ENCODE peak calls at places on chromosomes 1 and 21, in eight cellular contexts. One of them, this sample, is unnamed.
A peak's percentile ranks its signal among the peaks of the same experiment; 100 is the strongest.

GRCh38 chr1:157034137-157034800 is 11.3 kb downstream of the ARHGEF11 start:
- DNase-seq in lower leg skin: no peak
- DNase-seq in epithelial cell of esophagus: peak; percentile 42
- DNase-seq in cardiac muscle cell: no peak
- DNase-seq in colonic mucosa: no peak
- DNase-seq in activated CD8-positive, alpha-beta memory T cell treated with anti-CD3 and anti-CD28 coated beads for 1 hour: no peak
- DNase-seq in amniotic stem cell: no peak
- DNase-seq in NCI-H2107: no peak
- DNase-seq in this sample: no peak

GRCh38 chr1:7221823-7222462 is 436.7 kb downstream of the CAMTA1 start:
- DNase-seq in lower leg skin: peak; percentile 42
- DNase-seq in epithelial cell of esophagus: peak; percentile 15
- DNase-seq in cardiac muscle cell: no peak
- DNase-seq in colonic mucosa: peak; percentile 7
- DNase-seq in activated CD8-positive, alpha-beta memory T cell treated with anti-CD3 and anti-CD28 coated beads for 1 hour: no peak
- DNase-seq in amniotic stem cell: no peak
- DNase-seq in NCI-H2107: no peak
- DNase-seq in this sample: no peak

GRCh38 chr1:155978325-155978972 is at the start of gene ARHGEF2:
- DNase-seq in lower leg skin: peak; percentile 97
- DNase-seq in epithelial cell of esophagus: peak; percentile 66
- DNase-seq in cardiac muscle cell: peak; percentile 69
- DNase-seq in colonic mucosa: peak; percentile 92
- DNase-seq in activated CD8-positive, alpha-beta memory T cell treated with anti-CD3 and anti-CD28 coated beads for 1 hour: peak; percentile 71
- DNase-seq in amniotic stem cell: no peak
- DNase-seq in NCI-H2107: peak; percentile 69
- DNase-seq in this sample: no peak

GRCh38 chr1:110434946-110435345 is 16.0 kb upstream of the PROK1 start:
- DNase-seq in lower leg skin: no peak
- DNase-seq in epithelial cell of esophagus: no peak
- DNase-seq in cardiac muscle cell: peak; percentile 23
- DNase-seq in colonic mucosa: no peak
- DNase-seq in activated CD8-positive, alpha-beta memory T cell treated with anti-CD3 and anti-CD28 coated beads for 1 hour: no peak
- DNase-seq in amniotic stem cell: no peak
- DNase-seq in NCI-H2107: no peak
- DNase-seq in this sample: no peak

GRCh38 chr1:41485605-41486004 is 1.1 kb upstream of the EDN2 start:
- DNase-seq in lower leg skin: no peak
- DNase-seq in epithelial cell of esophagus: peak; percentile 50
- DNase-seq in cardiac muscle cell: no peak
- DNase-seq in colonic mucosa: no peak
- DNase-seq in activated CD8-positive, alpha-beta memory T cell treated with anti-CD3 and anti-CD28 coated beads for 1 hour: no peak
- DNase-seq in amniotic stem cell: no peak
- DNase-seq in NCI-H2107: no peak
- DNase-seq in this sample: no peak

GRCh38 chr1:56551691-56552090 is 27.7 kb downstream of the PLPP3 start:
- DNase-seq in lower leg skin: no peak
- DNase-seq in epithelial cell of esophagus: no peak
- DNase-seq in cardiac muscle cell: no peak
- DNase-seq in colonic mucosa: no peak
- DNase-seq in activated CD8-positive, alpha-beta memory T cell treated with anti-CD3 and anti-CD28 coated beads for 1 hour: no peak
- DNase-seq in amniotic stem cell: no peak
- DNase-seq in NCI-H2107: no peak
- DNase-seq in this sample: no peak

GRCh38 chr1:235867903-235868469 is 1.3 kb upstream of the LYST start:
- DNase-seq in lower leg skin: no peak
- DNase-seq in epithelial cell of esophagus: no peak
- DNase-seq in cardiac muscle cell: no peak
- DNase-seq in colonic mucosa: no peak
- DNase-seq in activated CD8-positive, alpha-beta memory T cell treated with anti-CD3 and anti-CD28 coated beads for 1 hour: peak; percentile 27
- DNase-seq in amniotic stem cell: no peak
- DNase-seq in NCI-H2107: no peak
- DNase-seq in this sample: no peak

GRCh38 chr1:59814180-59814900 is 409 bp upstream of the HOOK1 start:
- DNase-seq in lower leg skin: peak; percentile 93
- DNase-seq in epithelial cell of esophagus: peak; percentile 99
- DNase-seq in cardiac muscle cell: peak; percentile 4
- DNase-seq in colonic mucosa: peak; percentile 92
- DNase-seq in activated CD8-positive, alpha-beta memory T cell treated with anti-CD3 and anti-CD28 coated beads for 1 hour: peak; percentile 73
- DNase-seq in amniotic stem cell: no peak
- DNase-seq in NCI-H2107: peak; percentile 99
- DNase-seq in this sample: peak; percentile 90

GRCh38 chr21:40208206-40208950 is 341.1 kb downstream of the PCP4 start:
- DNase-seq in lower leg skin: no peak
- DNase-seq in epithelial cell of esophagus: no peak
- DNase-seq in cardiac muscle cell: no peak
- DNase-seq in colonic mucosa: no peak
- DNase-seq in activated CD8-positive, alpha-beta memory T cell treated with anti-CD3 and anti-CD28 coated beads for 1 hour: no peak
- DNase-seq in amniotic stem cell: no peak
- DNase-seq in NCI-H2107: no peak
- DNase-seq in this sample: no peak

GRCh38 chr1:22611530-22611947 is 24.9 kb upstream of the C1QA start:
- DNase-seq in lower leg skin: no peak
- DNase-seq in epithelial cell of esophagus: peak; percentile 75
- DNase-seq in cardiac muscle cell: peak; percentile 76
- DNase-seq in colonic mucosa: peak; percentile 33
- DNase-seq in activated CD8-positive, alpha-beta memory T cell treated with anti-CD3 and anti-CD28 coated beads for 1 hour: no peak
- DNase-seq in amniotic stem cell: peak; percentile 2
- DNase-seq in NCI-H2107: no peak
- DNase-seq in this sample: no peak

GRCh38 chr1:248906741-248907661 is 966 bp downstream of the PGBD2 start:
- DNase-seq in lower leg skin: no peak
- DNase-seq in epithelial cell of esophagus: no peak
- DNase-seq in cardiac muscle cell: peak; percentile 31
- DNase-seq in colonic mucosa: no peak
- DNase-seq in activated CD8-positive, alpha-beta memory T cell treated with anti-CD3 and anti-CD28 coated beads for 1 hour: no peak
- DNase-seq in amniotic stem cell: no peak
- DNase-seq in NCI-H2107: no peak
- DNase-seq in this sample: no peak

This sample was measured in cerebellar nuclear complex.